ENCODE peak calls at places on chromosome 16, in eight cellular contexts. T is GM23338, E is HCT116, G is SK-N-SH, Q is transverse colon, U is endothelial cell of umbilical vein, W is stomach, O is GM12891. D is an unnamed sample.

GRCh38 chr16:2985893-2986355 is 5.7 kb upstream of the PKMYT1 start:
- DNase-seq in Q (no peak), W (peak), O (no peak), U (no peak), T (no peak), G (no peak), E (no peak), D (no peak)

GRCh38 chr16:17432902-17433576 is 37.7 kb downstream of the XYLT1 start:
- DNase-seq in G (no peak), T (no peak), W (no peak), Q (no peak), O (no peak), U (no peak), E (no peak), D (no peak)

GRCh38 chr16:4936181-4936990 is 562 bp downstream of the PPL start:
- DNase-seq in O (peak), G (peak), Q (peak), T (peak), E (no peak), W (peak), U (no peak), D (no peak)

GRCh38 chr16:65121870-65122723 is at the start of gene CDH11:
- DNase-seq in G (peak), E (no peak), U (peak), Q (peak), W (peak), T (peak), O (no peak), D (no peak)

GRCh38 chr16:72066747-72067146 is 3.7 kb downstream of the HPR start:
- DNase-seq in Q (no peak), G (peak), W (no peak), T (peak), O (no peak), U (peak), E (peak), D (no peak)

GRCh38 chr16:88617268-88618031 is 20.9 kb upstream of the IL17C start:
- DNase-seq in U (no peak), O (no peak), W (no peak), T (no peak), Q (peak), G (no peak), E (no peak), D (no peak)

GRCh38 chr16:31354394-31355291 is at the start of gene ITGAX:
- DNase-seq in Q (peak), E (no peak), T (no peak), W (peak), G (peak), O (peak), U (peak), D (peak)

GRCh38 chr16:89017956-89018604 is 41.1 kb upstream of the CBFA2T3 start:
- DNase-seq in W (no peak), U (no peak), G (no peak), Q (no peak), E (no peak), O (no peak), T (no peak), D (no peak)

GRCh38 chr16:19192865-19193264 is 24.8 kb downstream of the SYT17 start:
- DNase-seq in E (no peak), Q (no peak), W (no peak), T (no peak), O (no peak), U (no peak), G (no peak), D (no peak)

GRCh38 chr16:64925166-64925565 is 196.7 kb downstream of the CDH11 start:
- DNase-seq in E (no peak), O (no peak), T (no peak), G (no peak), U (no peak), W (no peak), Q (no peak), D (no peak)

GRCh38 chr16:2955779-2956565 is 8.1 kb upstream of the KREMEN2 start:
- DNase-seq in G (no peak), U (no peak), O (no peak), W (no peak), T (peak), E (no peak), Q (no peak), D (peak)

GRCh38 chr16:54620197-54620596 is 310.5 kb upstream of the IRX5 start:
- DNase-seq in W (no peak), O (no peak), T (no peak), U (no peak), E (no peak), Q (no peak), G (no peak), D (no peak)

GRCh38 chr16:68954871-68955635 is 111.7 kb downstream of the TANGO6 start:
- DNase-seq in E (no peak), G (peak), W (no peak), U (no peak), T (no peak), Q (no peak), O (no peak), D (no peak)
- TF ChIP-seq POLR2AphosphoS5 in E (no peak), G (no peak), W (no peak), U (no peak), T (no peak), Q (no peak), O (no peak), D (no peak)

DNA sequence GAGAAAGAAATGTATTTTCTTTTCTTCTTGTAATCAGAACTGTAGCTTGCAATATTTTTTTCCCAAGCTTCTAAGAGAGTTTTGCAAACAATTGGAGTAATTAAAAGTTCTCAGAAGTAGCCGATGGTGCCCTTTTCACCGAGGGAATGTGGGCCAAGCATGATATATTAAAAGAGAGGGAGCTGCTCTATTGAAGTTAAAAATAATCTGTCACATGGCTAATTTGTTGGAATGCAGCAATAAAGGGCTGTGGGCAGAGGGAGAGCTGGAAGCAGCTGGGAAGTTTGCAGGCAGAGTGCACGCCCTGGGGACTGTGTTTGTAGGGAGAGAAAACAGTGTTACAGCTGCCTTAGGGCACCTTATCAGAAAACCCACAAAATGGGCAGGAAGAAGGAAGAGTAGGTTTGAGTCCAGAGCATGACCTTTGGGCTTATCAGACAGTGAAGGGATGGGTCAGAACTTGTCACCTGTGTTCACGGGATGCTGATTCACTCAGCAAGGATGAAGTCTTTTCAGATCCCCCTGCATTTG is 18.5 kb upstream of the TERF2 start:
- DNase-seq in U (peak), E (peak), O (no peak), T (peak), Q (peak), G (no peak), W (peak), D (no peak)
- TF ChIP-seq POLR2AphosphoS5 in U (peak), E (peak), O (no peak), T (no peak), Q (peak), G (no peak), W (no peak), D (no peak)

DNA sequence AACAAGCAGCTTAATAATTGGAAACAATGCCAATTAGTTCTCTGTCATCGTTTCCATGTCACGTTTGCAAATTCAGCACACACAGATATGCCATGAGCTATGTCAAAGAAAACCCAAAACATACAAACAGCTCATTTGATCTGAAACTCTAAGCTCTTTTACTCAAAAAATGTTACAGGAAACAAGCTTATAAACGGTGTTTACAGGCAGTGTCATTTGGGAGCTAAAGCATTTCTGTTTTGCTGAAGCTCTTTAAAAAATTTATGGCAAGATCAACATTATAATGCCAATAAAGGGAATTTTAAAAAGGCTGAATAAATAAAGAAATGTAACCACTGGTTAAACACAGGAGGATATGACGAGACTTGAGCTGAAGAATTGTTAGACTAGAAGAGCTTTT is 94.0 kb upstream of the HS3ST2 start:
- DNase-seq in W (no peak), T (no peak), U (no peak), Q (no peak), E (no peak), O (no peak), G (no peak), D (no peak)
- TF ChIP-seq POLR2AphosphoS5 in W (no peak), T (no peak), U (no peak), Q (no peak), E (no peak), O (no peak), G (no peak), D (no peak)

GRCh38 chr16:9107025-9107970 is 15.9 kb downstream of the HAPSTR1 start:
- DNase-seq in W (no peak), G (no peak), Q (no peak), O (no peak), U (no peak), T (no peak), E (no peak), D (no peak)

GRCh38 chr16:9112844-9113186 is 21.4 kb downstream of the HAPSTR1 start:
- DNase-seq in E (no peak), O (no peak), G (no peak), T (no peak), Q (no peak), U (no peak), W (no peak), D (no peak)

GRCh38 chr16:9112166-9112843 is 20.9 kb downstream of the HAPSTR1 start:
- DNase-seq in T (no peak), E (no peak), U (no peak), G (no peak), O (no peak), W (no peak), Q (no peak), D (no peak)

GRCh38 chr16:9105189-9105588 is 13.7 kb downstream of the HAPSTR1 start:
- DNase-seq in Q (no peak), T (no peak), W (no peak), U (no peak), G (no peak), O (no peak), E (no peak), D (no peak)

DNA sequence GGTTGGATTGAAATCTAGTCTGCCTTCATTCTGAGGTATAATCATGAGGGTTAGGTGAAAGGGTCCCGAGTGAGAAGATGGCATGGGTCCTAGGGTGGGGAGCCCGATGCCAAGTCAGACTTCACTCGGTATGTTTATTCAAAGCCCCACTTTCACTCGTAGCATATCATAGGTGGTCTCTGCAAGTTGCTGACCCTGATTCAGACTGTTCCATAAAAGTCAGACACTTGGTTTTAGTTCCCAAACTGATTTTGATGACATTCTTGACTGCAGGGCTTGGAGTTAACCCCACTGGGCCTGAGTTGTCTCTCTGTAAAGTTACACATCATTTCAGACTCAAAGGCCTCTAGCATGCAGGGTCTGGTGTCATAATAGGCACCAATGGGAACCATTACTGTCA is 17.8 kb downstream of the HAPSTR1 start:
- DNase-seq in O (no peak), G (no peak), E (no peak), T (no peak), W (no peak), Q (no peak), U (no peak), D (no peak)
- TF ChIP-seq POLR2AphosphoS5 in O (peak), G (no peak), E (no peak), T (no peak), W (no peak), Q (no peak), U (no peak), D (no peak)